ENCODE peak calls at places on chromosomes 2 and 18, in six cellular contexts. N is prostate gland, Z is fibroblast of pulmonary artery, F is choroid plexus epithelial cell, D is AG09319, C is ovary. O is an unnamed sample.

GRCh38 chr2:205198130-205198505 is 484.2 kb upstream of the NRP2 start:
- DNase-seq in N (no peak), Z (peak), F (peak), D (peak), C (no peak), O (no peak)

GRCh38 chr2:227684258-227684657 is 17.7 kb downstream of the SCYGR5 start:
- DNase-seq in N (no peak), Z (no peak), F (no peak), D (no peak), C (no peak), O (no peak)

GRCh38 chr2:108623616-108624015 is 89.3 kb downstream of the LIMS1 start:
- DNase-seq in N (no peak), Z (no peak), F (peak), D (no peak), C (no peak), O (no peak)

GRCh38 chr2:24886640-24887324 is 33.3 kb downstream of the ADCY3 start:
- DNase-seq in N (no peak), Z (no peak), F (no peak), D (no peak), C (no peak), O (no peak)

GRCh38 chr18:63823516-63824219 is 48.5 kb downstream of the SERPINB7 start:
- DNase-seq in N (no peak), Z (peak), F (peak), D (no peak), C (no peak), O (no peak)

GRCh38 chr2:230896346-230897115 is 28.5 kb downstream of the GPR55 start:
- DNase-seq in N (no peak), Z (no peak), F (no peak), D (no peak), C (no peak), O (peak)

GRCh38 chr2:114293355-114293754 is 149.1 kb upstream of the DPP10 start:
- DNase-seq in N (no peak), Z (no peak), F (no peak), D (no peak), C (no peak), O (no peak)

GRCh38 chr2:63819256-63819655 is 22.4 kb upstream of the UGP2 start:
- DNase-seq in N (no peak), Z (no peak), F (no peak), D (no peak), C (no peak), O (no peak)

GRCh38 chr2:64565949-64566705 is 42.0 kb downstream of the AFTPH start:
- DNase-seq in N (no peak), Z (no peak), F (no peak), D (no peak), C (no peak), O (no peak)

GRCh38 chr2:208222351-208222750 is 32.5 kb downstream of the IDH1 start:
- DNase-seq in N (no peak), Z (peak), F (peak), D (no peak), C (no peak), O (no peak)

GRCh38 chr2:144078091-144078490 is 441.8 kb downstream of the ZEB2 start:
- DNase-seq in N (no peak), Z (peak), F (peak), D (peak), C (no peak), O (no peak)

GRCh38 chr2:182642328-182642727 is 73.7 kb upstream of the DNAJC10 start:
- DNase-seq in N (no peak), Z (peak), F (peak), D (no peak), C (no peak), O (no peak)

GRCh38 chr18:48488388-48488850 is 50.4 kb upstream of the CTIF start:
- DNase-seq in N (peak), Z (peak), F (peak), D (peak), C (peak), O (peak)

GRCh38 chr2:189300917-189301316 is 121.4 kb upstream of the COL5A2 start:
- DNase-seq in N (no peak), Z (no peak), F (no peak), D (no peak), C (no peak), O (no peak)

GRCh38 chr2:170717599-170717963 is 2.4 kb downstream of the SP5 start:
- DNase-seq in N (no peak), Z (no peak), F (no peak), D (no peak), C (no peak), O (no peak)

GRCh38 chr2:170715062-170715931 is at the start of gene SP5:
- DNase-seq in N (peak), Z (peak), F (peak), D (no peak), C (peak), O (peak)

GRCh38 chr2:170716851-170717598 is 1.9 kb downstream of the SP5 start:
- DNase-seq in N (no peak), Z (peak), F (peak), D (no peak), C (peak), O (no peak)

GRCh38 chr2:170714156-170715061 is 728 bp upstream of the SP5 start:
- DNase-seq in N (no peak), Z (no peak), F (no peak), D (no peak), C (peak), O (peak)

DNA sequence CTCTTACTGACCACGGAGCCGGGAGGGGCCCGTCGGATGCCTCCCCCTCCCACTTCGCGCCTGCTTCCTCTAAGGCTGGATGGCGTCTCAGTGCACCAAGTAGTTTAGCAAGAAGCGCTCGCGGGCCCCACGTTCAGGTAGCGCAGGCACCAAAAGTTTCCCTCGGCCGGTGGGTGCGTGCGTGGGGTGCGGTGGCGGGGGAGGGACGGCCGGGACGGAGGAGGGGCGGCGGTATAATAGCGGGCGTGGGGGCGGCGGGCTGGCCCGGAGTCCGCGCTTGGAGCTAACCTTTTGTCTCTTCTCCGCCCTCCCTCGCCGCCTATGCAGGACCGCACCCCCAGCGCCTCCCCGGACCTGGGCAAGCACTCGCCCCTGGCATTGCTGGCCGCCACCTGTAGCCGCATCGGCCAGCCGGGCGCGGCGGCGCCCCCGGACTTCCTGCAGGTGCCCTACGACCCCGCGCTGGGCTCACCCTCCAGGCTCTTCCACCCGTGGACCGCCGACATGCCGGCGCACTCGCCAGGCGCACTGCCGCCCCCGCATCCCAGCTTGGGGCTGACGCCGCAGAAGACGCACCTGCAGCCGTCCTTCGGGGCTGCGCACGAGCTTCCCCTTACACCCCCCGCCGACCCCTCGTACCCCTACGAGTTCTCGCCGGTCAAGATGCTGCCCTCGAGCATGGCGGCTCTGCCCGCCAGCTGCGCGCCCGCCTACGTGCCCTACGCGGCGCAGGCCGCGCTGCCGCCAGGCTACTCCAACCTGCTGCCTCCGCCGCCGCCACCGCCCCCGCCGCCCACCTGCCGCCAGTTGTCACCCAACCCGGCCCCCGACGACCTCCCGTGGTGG is 1.0 kb downstream of the SP5 start:
- DNase-seq in N (no peak), Z (no peak), F (no peak), D (no peak), C (peak), O (peak)
- TF ChIP-seq CTCF in N (no peak), Z (no peak), F (no peak), D (no peak), C (no peak), O (no peak)

GRCh38 chr2:127051116-127051779 is 55.7 kb downstream of the BIN1 start:
- DNase-seq in N (no peak), Z (no peak), F (no peak), D (no peak), C (no peak), O (no peak)
- TF ChIP-seq CTCF in N (no peak), Z (no peak), F (no peak), D (no peak), C (no peak), O (no peak)

DNA sequence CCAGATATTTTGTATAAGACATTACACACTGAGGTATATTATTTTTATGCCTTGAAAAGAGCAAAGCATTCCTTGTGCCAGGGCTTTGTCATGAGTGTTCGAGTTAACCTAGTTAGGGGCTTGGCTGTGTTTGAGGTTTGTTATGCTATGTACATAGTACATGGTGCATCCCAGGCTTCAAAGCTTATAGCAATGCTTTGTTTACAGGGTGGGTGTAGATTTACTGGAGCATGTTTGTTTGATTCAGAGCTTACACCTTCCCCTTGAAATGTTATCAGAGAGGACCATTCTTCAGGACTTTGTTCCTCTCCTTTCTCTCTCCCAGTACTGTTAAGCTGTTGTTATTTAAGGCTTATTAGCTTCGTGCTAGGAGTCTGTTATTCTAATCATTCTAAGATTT is 738.7 kb upstream of the LRRTM4 start:
- DNase-seq in N (no peak), Z (no peak), F (no peak), D (no peak), C (no peak), O (no peak)
- TF ChIP-seq CTCF in N (no peak), Z (no peak), F (no peak), D (no peak), C (no peak), O (no peak)

GRCh38 chr18:57906852-57907251 is 103.7 kb upstream of the ATP8B1 start:
- DNase-seq in N (no peak), Z (no peak), F (peak), D (no peak), C (no peak), O (no peak)
- TF ChIP-seq CTCF in N (no peak), Z (peak), F (peak), D (peak), C (no peak), O (peak)

GRCh38 chr2:138630164-138630563 is 128.6 kb downstream of the SPOPL start:
- DNase-seq in N (no peak), Z (no peak), F (no peak), D (no peak), C (no peak), O (no peak)
- TF ChIP-seq CTCF in N (no peak), Z (no peak), F (no peak), D (no peak), C (no peak), O (no peak)

O was measured in osteocyte.